ENCODE peak calls at places on chromosomes 16 and 17, in four cellular contexts. G is brain microvascular endothelial cell, F is GM12865, K is fibroblast of lung. C is an unnamed sample.

GRCh38 chr17:42251115-42251514 is 25.1 kb downstream of the STAT5B start:
- DNase-seq in F (no peak), G (no peak), K (peak), C (no peak)

GRCh38 chr16:11639925-11640899 is 28.0 kb upstream of the SNN start:
- DNase-seq in F (no peak), K (peak), G (peak), C (peak)

GRCh38 chr17:70407501-70407900 is 238.2 kb downstream of the KCNJ2 start:
- DNase-seq in F (no peak), K (no peak), G (no peak), C (no peak)

GRCh38 chr17:731943-732787 is at the start of gene TLCD3A:
- DNase-seq in G (peak), K (peak), F (peak), C (no peak)

GRCh38 chr17:80465316-80465974 is 11.0 kb downstream of the NPTX1 start:
- DNase-seq in F (no peak), K (no peak), G (no peak), C (no peak)

GRCh38 chr17:42365136-42365535 is 23.1 kb downstream of the STAT3 start:
- DNase-seq in G (peak), K (peak), F (no peak), C (no peak)

GRCh38 chr16:28019218-28019617 is 44.3 kb downstream of the GSG1L start:
- DNase-seq in F (no peak), G (no peak), K (no peak), C (no peak)

GRCh38 chr16:52569296-52569695 is 22.4 kb upstream of the TOX3 start:
- DNase-seq in G (no peak), F (no peak), K (no peak), C (no peak)

GRCh38 chr17:63631626-63632025 is 9.4 kb downstream of the MAP3K3 start:
- DNase-seq in K (no peak), G (no peak), F (no peak), C (no peak)

GRCh38 chr17:42660692-42661345 is 1.7 kb downstream of the TUBG2 start:
- DNase-seq in G (no peak), F (no peak), K (peak), C (no peak)

GRCh38 chr17:54257440-54257839 is 434.7 kb downstream of the KIF2B start:
- DNase-seq in K (no peak), F (no peak), G (no peak), C (no peak)

GRCh38 chr16:24834459-24835335 is 11.1 kb upstream of the SLC5A11 start:
- DNase-seq in K (peak), F (peak), G (peak), C (no peak)

GRCh38 chr17:82105882-82106696 is 8.1 kb upstream of the FASN start:
- DNase-seq in F (peak), K (peak), G (peak), C (no peak)

GRCh38 chr17:15981208-15981607 is 18.3 kb downstream of the ZSWIM7 start:
- DNase-seq in K (no peak), G (no peak), F (peak), C (no peak)

GRCh38 chr17:77528516-77529327 is 388.0 kb downstream of the SEC14L1 start:
- DNase-seq in K (no peak), F (no peak), G (no peak), C (no peak)

GRCh38 chr17:77744268-77744988 is 214.1 kb upstream of the TNRC6C start:
- DNase-seq in F (no peak), K (no peak), G (no peak), C (no peak)

GRCh38 chr16:85446846-85447656 is 166.1 kb upstream of the GSE1 start:
- DNase-seq in G (no peak), F (peak), K (no peak), C (no peak)

GRCh38 chr17:30093463-30094147 is 23.0 kb upstream of the NSRP1 start:
- DNase-seq in G (peak), F (peak), K (peak), C (no peak)

GRCh38 chr17:62778990-62779681 is 29.0 kb downstream of the MARCHF10 start:
- DNase-seq in G (peak), K (peak), F (no peak), C (peak)

DNA sequence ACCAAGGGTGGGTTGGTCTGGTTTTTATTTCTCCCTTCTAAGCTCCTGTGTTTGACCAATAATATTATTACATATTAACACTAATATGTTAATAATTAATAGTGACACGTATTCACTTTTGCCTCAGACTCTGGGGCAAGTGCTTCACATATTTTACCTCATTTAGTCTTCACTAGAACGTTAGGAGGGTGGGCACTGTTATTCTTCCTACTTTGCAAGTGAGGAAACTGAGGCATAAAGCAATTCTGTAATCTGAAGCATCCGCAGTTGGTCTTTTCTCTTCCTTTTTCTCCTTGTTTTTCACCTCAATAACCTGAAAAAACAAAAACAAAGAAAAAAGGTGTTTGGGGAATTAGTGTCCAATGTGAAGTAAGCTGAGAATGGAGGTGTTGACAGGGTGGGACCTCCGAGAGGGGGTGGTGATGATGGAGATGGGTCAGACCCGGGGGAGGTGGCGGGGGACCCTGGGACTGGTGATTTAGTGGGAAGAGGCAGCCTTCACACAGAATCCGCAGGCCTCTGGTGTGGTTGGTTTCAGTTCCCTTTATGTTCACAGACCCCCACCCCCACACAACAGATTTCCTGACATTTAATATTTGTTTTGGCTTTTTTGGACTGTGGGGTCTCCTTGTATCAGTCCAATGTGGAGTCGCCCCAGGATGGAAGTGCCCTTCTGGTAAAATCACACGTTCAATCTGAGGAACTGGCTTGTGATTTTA is 3.7 kb downstream of the CDH1 start:
- DNase-seq in K (no peak), F (peak), G (no peak), C (no peak)
- TF ChIP-seq CTCF in K (no peak), F (no peak), G (no peak), C (no peak)

GRCh38 chr17:3890893-3891219 is 2.0 kb downstream of the CAMKK1 start:
- DNase-seq in F (no peak), G (no peak), K (no peak), C (no peak)
- H3K4me3 ChIP-seq in F (no peak), G (no peak), K (no peak), C (peak)

GRCh38 chr16:74447578-74447977 is 26.3 kb upstream of the CLEC18B start:
- DNase-seq in G (no peak), K (no peak), F (no peak), C (no peak)

GRCh38 chr16:74450967-74451760 is 29.9 kb upstream of the CLEC18B start:
- DNase-seq in K (no peak), F (no peak), G (no peak), C (no peak)

GRCh38 chr16:74450236-74450635 is 29.0 kb upstream of the CLEC18B start:
- DNase-seq in F (no peak), G (no peak), K (no peak), C (no peak)

GRCh38 chr16:74448990-74449389 is 27.7 kb upstream of the CLEC18B start:
- DNase-seq in K (peak), G (peak), F (no peak), C (peak)

DNA sequence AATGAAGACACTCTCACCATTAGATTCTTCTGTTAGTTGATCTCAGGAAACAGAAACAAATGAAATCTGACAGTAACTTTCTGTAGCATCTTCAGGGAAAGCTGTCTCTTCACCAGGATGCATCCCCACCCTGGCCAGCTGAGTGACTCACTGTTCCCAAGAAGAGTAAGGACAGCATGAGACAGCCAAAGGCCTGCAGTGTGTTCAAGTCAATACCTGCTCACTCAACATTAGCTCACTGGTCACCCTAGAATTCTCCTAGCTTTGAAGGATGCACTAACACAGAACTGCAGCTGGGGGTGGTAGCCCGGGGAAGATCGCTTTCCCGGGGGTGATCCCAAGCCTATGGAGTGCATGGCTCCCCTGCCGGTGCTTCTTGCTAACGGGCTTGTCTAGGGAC is 28.2 kb upstream of the CLEC18B start:
- DNase-seq in F (no peak), G (peak), K (peak), C (peak)
- TF ChIP-seq CTCF in F (no peak), G (peak), K (peak), C (no peak)

GRCh38 chr17:45130640-45131293 is 1.5 kb downstream of the PLCD3 start:
- DNase-seq in K (no peak), G (no peak), F (no peak), C (no peak)

GRCh38 chr17:45132302-45132568 is at the start of gene PLCD3:
- DNase-seq in F (no peak), K (no peak), G (no peak), C (no peak)

GRCh38 chr17:45131616-45132301 is 556 bp downstream of the PLCD3 start:
- DNase-seq in K (no peak), G (no peak), F (peak), C (no peak)

GRCh38 chr17:45129940-45130639 is 2.2 kb downstream of the PLCD3 start:
- DNase-seq in K (no peak), F (no peak), G (no peak), C (no peak)

DNA sequence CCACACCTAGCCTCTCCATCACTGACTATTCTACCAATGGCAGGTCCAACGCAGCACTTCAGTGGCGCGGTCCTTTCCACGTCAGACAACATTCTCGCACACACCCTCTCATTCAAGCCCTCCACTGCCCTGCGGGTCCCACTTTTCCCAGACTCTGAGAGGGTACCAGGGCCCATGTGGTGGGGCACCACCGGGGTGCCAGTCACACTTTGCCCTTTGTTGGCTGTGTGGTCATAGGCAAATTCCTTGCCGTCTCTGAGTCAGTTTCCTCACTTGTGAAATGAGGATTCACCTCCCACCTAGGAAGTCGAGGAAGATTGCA is 1.1 kb downstream of the PLCD3 start:
- DNase-seq in G (no peak), K (no peak), F (no peak), C (no peak)
- H3K4me3 ChIP-seq in G (peak), K (peak), F (no peak), C (peak)

DNA sequence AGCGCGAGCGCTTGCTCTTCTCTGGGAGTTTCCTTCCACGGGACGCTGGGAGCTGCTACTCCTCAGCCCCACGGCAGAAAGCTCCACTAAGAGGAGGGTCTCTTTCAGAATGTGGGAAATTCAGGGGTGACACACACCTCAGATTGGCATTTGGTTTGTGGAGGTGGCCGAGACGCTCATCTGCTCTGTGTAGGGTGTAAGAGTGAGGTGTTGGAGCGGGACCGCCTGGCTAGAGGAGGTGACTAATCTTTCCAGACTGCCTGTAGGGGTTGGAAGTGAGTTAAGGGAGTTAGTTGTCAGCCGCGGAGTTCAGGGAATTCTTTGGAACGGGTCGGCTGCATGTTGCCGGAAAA is 741 bp downstream of the PSMD11 start:
- DNase-seq in G (peak), K (peak), F (peak), C (peak)
- TF ChIP-seq CTCF in G (no peak), K (peak), F (no peak), C (no peak)

DNA sequence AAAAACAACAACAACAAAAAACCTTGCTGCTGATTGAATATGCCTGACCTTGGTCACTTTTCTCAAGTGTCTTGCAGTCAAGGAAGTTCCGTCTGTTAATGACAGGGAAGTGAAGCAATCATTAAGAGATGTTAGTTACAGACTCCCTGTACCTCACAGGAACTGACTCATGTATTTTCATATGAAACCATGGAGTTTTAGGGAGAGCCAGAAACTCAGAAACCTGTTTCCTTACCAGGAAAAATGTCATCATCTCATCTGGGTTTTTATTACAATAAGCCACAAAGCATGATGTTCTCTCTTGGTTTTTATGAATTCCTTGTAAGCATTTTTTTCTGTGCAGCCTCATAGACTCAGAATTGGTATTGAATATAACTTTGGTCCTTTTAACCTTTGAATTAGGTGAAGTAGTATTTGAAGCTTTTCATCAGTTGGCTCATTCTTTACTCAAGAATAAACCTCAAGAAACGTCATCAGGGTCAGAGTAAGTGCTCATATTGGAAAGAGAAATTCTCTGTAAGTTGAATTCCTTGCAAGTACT is 10.3 kb downstream of the LYRM1 start:
- DNase-seq in G (peak), K (peak), F (no peak), C (no peak)
- H3K4me3 ChIP-seq in G (no peak), K (no peak), F (no peak), C (no peak)

GRCh38 chr16:80824623-80825364 is 20.4 kb upstream of the CDYL2 start:
- DNase-seq in K (peak), F (peak), G (peak), C (peak)

GRCh38 chr16:80827007-80827406 is 22.6 kb upstream of the CDYL2 start:
- DNase-seq in G (no peak), F (no peak), K (peak), C (no peak)

GRCh38 chr16:80819988-80820387 is 15.6 kb upstream of the CDYL2 start:
- DNase-seq in G (no peak), F (no peak), K (no peak), C (no peak)

GRCh38 chr16:80828495-80828894 is 24.1 kb upstream of the CDYL2 start:
- DNase-seq in F (no peak), K (no peak), G (no peak), C (no peak)

DNA sequence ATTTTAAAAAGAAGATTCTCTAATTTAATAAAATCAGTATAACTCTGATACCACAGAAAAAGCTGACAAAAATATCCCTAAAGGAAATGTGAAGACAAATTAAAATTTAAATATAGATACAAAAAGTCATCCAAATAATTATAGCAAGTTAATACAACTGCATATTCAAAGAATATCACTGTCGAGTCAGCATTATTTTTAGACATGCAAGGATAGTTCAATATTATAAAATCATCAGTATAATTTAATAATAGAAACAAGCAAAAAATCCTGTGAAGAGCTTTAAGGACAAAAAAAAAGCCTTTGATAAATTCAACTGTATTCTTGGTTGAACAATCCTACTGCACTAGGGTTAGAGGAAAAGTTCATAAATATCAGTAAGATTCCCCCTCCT is 21.0 kb upstream of the CDYL2 start:
- DNase-seq in F (no peak), K (no peak), G (no peak), C (no peak)
- TF ChIP-seq CTCF in F (no peak), K (no peak), G (no peak), C (no peak)

GRCh38 chr17:31696703-31697325 is 162.2 kb downstream of the COPRS start:
- DNase-seq in K (no peak), G (no peak), F (no peak), C (no peak)
- H3K4me3 ChIP-seq in K (no peak), G (no peak), F (no peak), C (no peak)

GRCh38 chr16:70696368-70696767 is 10.5 kb upstream of the MTSS2 start:
- DNase-seq in K (no peak), G (no peak), F (no peak), C (no peak)

GRCh38 chr16:70694088-70694487 is 8.2 kb upstream of the MTSS2 start:
- DNase-seq in G (peak), F (no peak), K (peak), C (peak)

GRCh38 chr16:70696952-70697600 is 11.2 kb upstream of the MTSS2 start:
- DNase-seq in G (no peak), K (no peak), F (no peak), C (no peak)

GRCh38 chr16:70694517-70695218 is 8.8 kb upstream of the MTSS2 start:
- DNase-seq in G (no peak), K (no peak), F (no peak), C (no peak)

DNA sequence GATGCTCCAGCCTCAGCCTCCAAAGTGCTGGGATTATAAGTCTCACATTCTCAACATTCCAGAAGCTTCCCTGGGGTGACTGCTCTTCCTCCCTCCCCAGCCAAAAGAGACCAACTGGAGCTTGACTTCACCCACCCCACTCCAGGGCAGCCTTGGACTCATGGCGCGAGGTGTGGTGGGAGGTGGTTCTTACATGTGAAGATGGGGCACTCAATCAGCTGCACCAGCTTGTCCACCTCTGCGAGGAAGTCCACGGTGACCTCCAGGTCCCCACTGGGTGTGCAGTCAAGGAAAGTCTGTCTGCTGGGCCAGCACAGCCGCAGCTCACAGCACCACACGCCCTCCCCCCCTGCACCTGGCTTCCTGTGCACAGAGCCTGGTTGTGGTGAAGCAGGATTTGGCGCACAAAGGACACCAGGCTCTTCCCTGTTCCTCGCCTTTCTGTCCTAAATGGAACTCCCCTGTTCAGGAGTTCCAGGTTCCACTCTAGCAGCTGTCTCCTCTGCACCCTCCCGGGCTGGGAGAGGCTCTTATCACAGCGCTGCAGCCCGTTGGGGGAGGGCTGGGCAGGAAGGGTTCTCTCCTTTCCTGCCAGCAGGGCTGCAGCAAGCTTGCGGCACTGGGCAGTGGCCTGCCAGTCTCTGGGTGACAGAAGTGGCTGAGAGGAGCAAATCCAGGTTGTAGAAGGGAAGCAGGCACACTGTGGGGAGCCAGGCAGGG is 9.7 kb upstream of the MTSS2 start:
- DNase-seq in G (no peak), F (no peak), K (peak), C (no peak)
- TF ChIP-seq CTCF in G (no peak), F (no peak), K (no peak), C (no peak)

C was measured in HFF-Myc.